ENCODE peak calls at places on chromosomes 11 and 22, in eight cellular contexts. B, F, Z, J, O, Q, E and H are unnamed samples. For H3K4me1, the result is how much of the 10 kb centered on the place peaks cover.

GRCh38 chr11:491358-491757 is 15.7 kb downstream of the RNH1 start:
- DNase-seq in B (no peak), F (no peak), Z (no peak), J (no peak), O (no peak), Q (no peak), E (no peak), H (no peak)

GRCh38 chr22:43289976-43290663 is 53.1 kb downstream of the SCUBE1 start:
- DNase-seq in B (no peak), F (no peak), Z (no peak), J (no peak), O (no peak), Q (peak), E (no peak), H (peak)

GRCh38 chr11:76657824-76658170 is 12.8 kb downstream of the LRRC32 start:
- DNase-seq in B (no peak), F (peak), Z (no peak), J (no peak), O (no peak), Q (peak), E (no peak), H (no peak)

GRCh38 chr11:102513869-102514268 is 16.7 kb downstream of the MMP7 start:
- DNase-seq in B (peak), F (no peak), Z (no peak), J (no peak), O (no peak), Q (peak), E (no peak), H (peak)

GRCh38 chr11:130674686-130675085 is 226.2 kb downstream of the ADAMTS15 start:
- DNase-seq in B (no peak), F (no peak), Z (no peak), J (no peak), O (no peak), Q (no peak), E (peak), H (no peak)

GRCh38 chr11:46766656-46767055 is 47.6 kb downstream of the F2 start:
- DNase-seq in B (no peak), F (no peak), Z (no peak), J (no peak), O (no peak), Q (no peak), E (no peak), H (no peak)

GRCh38 chr11:130146797-130147196 is 12.8 kb upstream of the ST14 start:
- DNase-seq in B (peak), F (no peak), Z (no peak), J (no peak), O (no peak), Q (no peak), E (no peak), H (peak)

GRCh38 chr11:11512929-11513328 is 108.9 kb downstream of the GALNT18 start:
- DNase-seq in B (no peak), F (no peak), Z (no peak), J (no peak), O (no peak), Q (no peak), E (no peak), H (no peak)

GRCh38 chr22:30474683-30475424 is 3.0 kb upstream of the SEC14L3 start:
- DNase-seq in B (no peak), F (no peak), Z (no peak), J (no peak), O (no peak), Q (no peak), E (no peak), H (no peak)

GRCh38 chr22:29457730-29458129 is 19.3 kb downstream of the RFPL1 start:
- DNase-seq in B (peak), F (no peak), Z (peak), J (peak), O (peak), Q (no peak), E (no peak), H (no peak)

GRCh38 chr22:41966607-41967240 is 2.5 kb upstream of the SEPTIN3 start:
- DNase-seq in B (peak), F (no peak), Z (peak), J (peak), O (peak), Q (no peak), E (no peak), H (peak)

GRCh38 chr11:100851584-100852152 is 164.6 kb downstream of the ARHGAP42 start:
- DNase-seq in B (no peak), F (no peak), Z (no peak), J (no peak), O (no peak), Q (no peak), E (no peak), H (no peak)

GRCh38 chr11:116580828-116581227 is 192.0 kb downstream of the BUD13 start:
- DNase-seq in B (no peak), F (no peak), Z (no peak), J (no peak), O (no peak), Q (no peak), E (no peak), H (no peak)

GRCh38 chr11:16804104-16804947 is 65.9 kb downstream of the C11orf58 start:
- DNase-seq in B (peak), F (no peak), Z (no peak), J (no peak), O (peak), Q (no peak), E (no peak), H (no peak)

GRCh38 chr22:20965104-20965887 is 1.8 kb upstream of the AIFM3 start:
- DNase-seq in B (peak), F (no peak), Z (no peak), J (peak), O (no peak), Q (no peak), E (no peak), H (no peak)

GRCh38 chr11:119347242-119347641 is 737 bp upstream of the MFRP start:
- DNase-seq in B (no peak), F (no peak), Z (no peak), J (no peak), O (peak), Q (no peak), E (no peak), H (no peak)

GRCh38 chr11:12112731-12113130 is 2.3 kb downstream of the MICAL2 start:
- DNase-seq in B (no peak), F (no peak), Z (no peak), J (no peak), O (no peak), Q (no peak), E (no peak), H (no peak)

GRCh38 chr11:76783294-76783900 is at the start of gene TSKU:
- DNase-seq in B (no peak), F (no peak), Z (no peak), J (no peak), O (no peak), Q (no peak), E (no peak), H (no peak)

GRCh38 chr11:127106142-127106541 is 105.6 kb upstream of the KIRREL3 start:
- DNase-seq in B (no peak), F (no peak), Z (no peak), J (no peak), O (no peak), Q (no peak), E (peak), H (no peak)

GRCh38 chr22:17268501-17269223 is 49.4 kb upstream of the ADA2 start:
- DNase-seq in B (no peak), F (no peak), Z (no peak), J (peak), O (no peak), Q (no peak), E (no peak), H (no peak)

GRCh38 chr22:38223289-38223960 is 21.6 kb downstream of the MAFF start:
- DNase-seq in B (no peak), F (no peak), Z (no peak), J (no peak), O (no peak), Q (no peak), E (no peak), H (no peak)

GRCh38 chr11:105910095-105910715 is 111.8 kb downstream of the MSANTD4 start:
- DNase-seq in B (no peak), F (no peak), Z (no peak), J (no peak), O (no peak), Q (no peak), E (no peak), H (no peak)

GRCh38 chr11:20584093-20584774 is 15.2 kb upstream of the SLC6A5 start:
- DNase-seq in B (no peak), F (no peak), Z (no peak), J (no peak), O (peak), Q (no peak), E (no peak), H (no peak)

DNA sequence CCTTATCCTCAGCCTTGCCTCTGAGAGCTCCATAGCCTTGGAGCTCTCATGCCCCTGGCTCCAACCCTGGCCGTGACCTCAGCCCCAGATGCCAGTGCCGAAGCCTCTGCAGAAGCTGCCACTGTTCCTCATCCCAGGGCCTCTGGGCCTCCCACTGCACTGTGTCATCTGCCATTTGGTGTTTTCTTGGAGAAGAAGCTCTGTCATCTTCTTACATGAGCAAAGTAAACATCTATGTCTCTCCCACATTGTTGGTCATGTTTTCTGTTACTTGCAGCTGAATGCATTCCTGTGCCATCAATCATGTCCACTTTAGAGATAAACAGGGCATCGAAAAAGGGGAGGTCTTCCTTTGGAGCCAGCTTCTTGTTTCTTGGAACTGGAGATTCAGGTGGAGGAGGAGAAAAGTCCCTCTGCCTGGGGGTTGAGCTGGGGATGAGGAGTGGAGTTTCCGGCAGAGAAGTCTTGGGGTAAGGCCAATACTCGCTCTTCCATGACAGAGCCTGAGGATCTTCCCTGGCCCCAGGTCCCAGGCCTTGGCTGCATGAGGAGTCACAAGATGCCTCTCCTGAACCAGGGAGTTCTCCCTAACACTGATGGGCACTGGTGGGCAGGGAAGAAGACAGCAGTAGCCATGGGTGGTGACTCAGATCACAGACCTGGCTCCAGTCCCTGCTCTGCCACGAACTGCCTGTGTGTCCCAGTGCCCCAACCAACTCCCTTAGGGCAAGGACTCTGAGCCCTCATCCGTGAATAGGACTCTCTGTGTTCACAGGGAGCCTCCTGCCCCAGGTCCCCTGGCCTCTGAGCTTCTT is 45.2 kb upstream of the FTH1 start:
- DNase-seq in B (no peak), F (no peak), Z (peak), J (no peak), O (peak), Q (no peak), E (no peak), H (no peak)
- H3K4me1 ChIP-seq in B (under half), F (under half), Z (under half), J (under half), O (half or more), Q (under half), E (under half), H (under half)

GRCh38 chr11:18698341-18699268 is at the start of gene TMEM86A:
- DNase-seq in B (peak), F (peak), Z (peak), J (peak), O (peak), Q (peak), E (peak), H (peak)
- TF ChIP-seq POLR2A in B (peak), F (peak), Z (no peak), J (peak), O (no peak), Q (peak), E (peak), H (peak)

DNA sequence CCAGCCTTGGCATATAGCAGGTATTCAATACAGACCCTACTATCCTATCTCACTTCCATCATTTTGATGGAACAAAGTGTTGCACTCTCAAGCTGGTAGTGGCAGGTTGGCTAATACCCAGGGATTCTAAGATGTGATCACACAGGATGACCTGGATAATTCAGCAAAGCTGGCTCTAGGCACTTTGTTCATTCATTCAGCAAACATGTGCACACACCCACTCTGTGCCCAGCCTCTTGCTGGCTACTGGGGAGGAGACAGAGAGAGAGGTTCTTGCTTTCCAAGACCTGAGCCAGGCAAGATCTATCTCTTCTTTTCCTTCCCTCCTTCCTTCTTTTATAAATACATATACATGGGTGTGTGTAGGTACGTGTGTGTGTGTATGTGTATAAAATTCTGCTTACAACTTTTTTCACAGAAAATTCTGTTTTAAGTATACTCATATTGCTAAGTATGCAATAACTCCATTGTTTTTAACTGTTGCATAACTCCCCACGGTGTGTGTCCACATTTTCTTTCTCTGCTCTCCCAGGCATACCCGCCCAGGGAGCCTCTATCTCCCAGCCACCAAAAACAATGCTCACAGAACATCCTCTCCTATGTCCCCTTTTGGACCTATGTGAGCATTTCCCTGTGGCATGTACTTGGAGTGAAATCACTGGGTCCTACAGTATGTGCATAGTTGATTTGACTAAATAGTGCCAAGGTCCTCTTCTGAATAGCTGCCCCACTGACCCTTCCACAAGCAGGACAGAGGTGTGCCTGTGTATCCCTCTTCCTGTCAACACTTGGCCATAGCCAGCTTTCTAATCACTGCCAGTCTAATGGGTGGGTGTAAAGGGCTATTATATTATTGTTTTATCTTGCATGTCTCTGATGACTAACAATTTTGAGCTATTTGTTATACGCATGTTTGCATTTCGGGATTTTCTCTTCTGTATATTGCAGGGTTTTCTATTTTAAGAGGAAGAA is 27.5 kb downstream of the CLPB start:
- DNase-seq in B (no peak), F (no peak), Z (no peak), J (no peak), O (peak), Q (peak), E (no peak), H (no peak)
- TF ChIP-seq EP300 in B (no peak), F (no peak), Z (no peak), J (no peak), O (no peak), Q (no peak), E (no peak), H (no peak)

GRCh38 chr22:22816766-22817410 is 70.7 kb upstream of the IGLL5 start:
- DNase-seq in B (no peak), F (no peak), Z (no peak), J (no peak), O (no peak), Q (no peak), E (peak), H (no peak)

GRCh38 chr22:22814666-22815396 is 72.8 kb upstream of the IGLL5 start:
- DNase-seq in B (no peak), F (no peak), Z (no peak), J (no peak), O (no peak), Q (no peak), E (peak), H (no peak)

GRCh38 chr22:22817468-22818201 is 70.0 kb upstream of the IGLL5 start:
- DNase-seq in B (no peak), F (no peak), Z (peak), J (peak), O (no peak), Q (no peak), E (peak), H (no peak)

GRCh38 chr22:22815397-22816170 is 72.0 kb upstream of the IGLL5 start:
- DNase-seq in B (no peak), F (no peak), Z (no peak), J (no peak), O (no peak), Q (no peak), E (peak), H (no peak)

GRCh38 chr22:22816171-22816514 is 71.5 kb upstream of the IGLL5 start:
- DNase-seq in B (no peak), F (no peak), Z (no peak), J (no peak), O (no peak), Q (no peak), E (peak), H (no peak)
- H3K4me1 ChIP-seq in B (under half), F (under half), Z (under half), J (under half), O (under half), Q (under half), E (under half), H (under half)

GRCh38 chr11:132064987-132065620 is 694.7 kb downstream of the NTM start:
- DNase-seq in B (no peak), F (no peak), Z (no peak), J (no peak), O (no peak), Q (no peak), E (no peak), H (no peak)
- TF ChIP-seq POLR2A in B (no peak), F (no peak), Z (no peak), J (no peak), O (no peak), Q (no peak), E (no peak), H (no peak)